ENCODE peak calls at places on chromosomes 11 and 22, in five cellular contexts. R is PC-9, O is mammary epithelial cell, F is tibial nerve, N is left ventricle myocardium inferior. B is an unnamed sample.

GRCh38 chr11:1219836-1220810 is 2.7 kb upstream of the MUC5B start:
- DNase-seq in R (peak; percentile 77), O (no peak), F (no peak), N (no peak), B (peak; percentile 7)

GRCh38 chr22:41661088-41661487 is 27.6 kb downstream of the SNU13 start:
- DNase-seq in R (no peak), O (no peak), F (no peak), N (no peak), B (no peak)

GRCh38 chr11:78564037-78564888 is 10.4 kb downstream of the NARS2 start:
- DNase-seq in R (peak; percentile 66), O (peak; percentile 42), F (peak; percentile 91), N (no peak), B (peak; percentile 57)

GRCh38 chr11:134958870-134959269 is 546.8 kb upstream of the B3GAT1 start:
- DNase-seq in R (no peak), O (no peak), F (no peak), N (no peak), B (no peak)

GRCh38 chr11:111462329-111462728 is 49.9 kb downstream of the BTG4 start:
- DNase-seq in R (no peak), O (no peak), F (no peak), N (no peak), B (no peak)

GRCh38 chr22:50674127-50674493 is 1.5 kb downstream of the SHANK3 start:
- DNase-seq in R (no peak), O (no peak), F (no peak), N (no peak), B (no peak)

GRCh38 chr11:77593883-77594282 is 4.1 kb downstream of the AQP11 start:
- DNase-seq in R (no peak), O (no peak), F (no peak), N (no peak), B (no peak)

GRCh38 chr22:36510966-36511881 is 4.4 kb upstream of the FOXRED2 start:
- DNase-seq in R (no peak), O (peak; percentile 21), F (peak; percentile 52), N (no peak), B (no peak)

GRCh38 chr22:41775338-41775737 is 25.1 kb upstream of the CCDC134 start:
- DNase-seq in R (no peak), O (no peak), F (no peak), N (no peak), B (no peak)

GRCh38 chr11:3123316-3123715 is 41.8 kb downstream of the OSBPL5 start:
- DNase-seq in R (no peak), O (no peak), F (peak; percentile 88), N (peak; percentile 88), B (peak; percentile 73)

GRCh38 chr11:36431429-36432092 is 78.5 kb downstream of the TRAF6 start:
- DNase-seq in R (peak; percentile 82), O (peak; percentile 93), F (no peak), N (peak; percentile 52), B (peak; percentile 39)

GRCh38 chr11:73308963-73309960 is 1.2 kb downstream of the ARHGEF17 start:
- DNase-seq in R (peak; percentile 92), O (peak; percentile 95), F (peak; percentile 82), N (peak; percentile 92), B (peak; percentile 92)

GRCh38 chr11:125320347-125321122 is 156.0 kb downstream of the PKNOX2 start:
- DNase-seq in R (no peak), O (no peak), F (no peak), N (no peak), B (no peak)

GRCh38 chr11:3623126-3623525 is 18.7 kb downstream of the ART5 start:
- DNase-seq in R (no peak), O (no peak), F (no peak), N (no peak), B (no peak)

GRCh38 chr11:71404209-71404608 is 44.0 kb downstream of the DHCR7 start:
- DNase-seq in R (no peak), O (no peak), F (no peak), N (no peak), B (no peak)

GRCh38 chr11:70755410-70756158 is 357.3 kb downstream of the CTTN start:
- DNase-seq in R (peak; percentile 60), O (peak; percentile 54), F (peak; percentile 59), N (peak; percentile 73), B (peak; percentile 73)

GRCh38 chr11:66728760-66729385 is at the start of gene SPTBN2:
- DNase-seq in R (no peak), O (no peak), F (no peak), N (no peak), B (no peak)

GRCh38 chr22:20530368-20531153 is 23.2 kb downstream of the MED15 start:
- DNase-seq in R (peak; percentile 82), O (peak; percentile 90), F (no peak), N (no peak), B (no peak)

GRCh38 chr11:117316197-117316961 is at the start of gene BACE1:
- DNase-seq in R (peak; percentile 55), O (peak; percentile 77), F (peak; percentile 66), N (peak; percentile 84), B (peak; percentile 83)

GRCh38 chr22:20750461-20751184 is 23.3 kb upstream of the SERPIND1 start:
- DNase-seq in R (no peak), O (peak; percentile 82), F (peak; percentile 72), N (peak; percentile 47), B (peak; percentile 56)

GRCh38 chr22:20569059-20570058 is 61.9 kb downstream of the MED15 start:
- DNase-seq in R (peak; percentile 96), O (peak; percentile 93), F (peak; percentile 72), N (peak; percentile 61), B (peak; percentile 44)

GRCh38 chr11:42709216-42709615 is 602.6 kb upstream of the API5 start:
- DNase-seq in R (peak; percentile 5), O (no peak), F (no peak), N (no peak), B (no peak)

GRCh38 chr11:134273317-134273712 is 2.9 kb upstream of the GLB1L3 start:
- DNase-seq in R (no peak), O (no peak), F (no peak), N (no peak), B (no peak)

GRCh38 chr11:57668467-57668890 is 565 bp downstream of the ZDHHC5 start:
- DNase-seq in R (no peak), O (no peak), F (no peak), N (no peak), B (no peak)

GRCh38 chr11:92386577-92386976 is 162.0 kb downstream of the FAT3 start:
- DNase-seq in R (no peak), O (no peak), F (no peak), N (no peak), B (no peak)

DNA sequence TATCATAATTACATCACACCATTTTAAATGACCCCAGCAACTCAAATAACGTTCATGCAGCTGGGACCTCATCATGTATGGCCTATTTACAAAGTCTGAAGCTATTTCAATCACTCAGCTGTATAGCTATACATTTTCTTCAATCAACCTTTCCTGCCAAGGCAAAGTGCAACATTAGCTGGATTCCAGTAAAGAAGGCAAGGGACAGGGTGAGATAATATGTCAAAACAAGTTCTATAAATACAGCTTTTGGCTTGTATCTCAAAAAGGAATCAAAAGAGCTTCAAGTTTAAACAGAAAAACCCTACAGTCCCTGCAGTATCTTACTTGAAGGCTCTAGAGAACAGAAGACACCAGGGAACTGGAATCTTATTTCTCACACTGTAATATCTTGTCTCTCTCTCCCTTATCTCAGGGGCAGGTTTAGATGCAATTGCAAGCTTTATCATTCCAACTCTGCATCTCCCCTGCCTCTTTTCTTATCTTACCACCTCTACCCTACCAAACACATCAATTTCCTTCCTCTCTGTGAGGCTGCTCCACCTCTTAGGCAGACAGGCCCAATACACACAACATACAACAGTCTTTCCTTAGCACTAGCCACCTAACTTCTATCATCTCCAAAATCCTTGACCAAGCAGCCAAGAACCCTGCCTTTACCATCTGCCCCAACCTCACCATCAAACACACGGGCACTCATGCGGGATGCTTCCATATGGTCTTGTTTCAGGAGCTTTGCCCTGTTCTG is 34.5 kb downstream of the CELF1 start:
- DNase-seq in R (no peak), O (no peak), F (no peak), N (no peak), B (no peak)
- H3K4me1 ChIP-seq in R (peaks cover 26% of the 10 kb centered on the region), O (peaks cover 16% of the 10 kb centered on the region), F (peaks cover 77% of the 10 kb centered on the region), N (peaks cover 100% of the 10 kb centered on the region), B (peaks cover 73% of the 10 kb centered on the region)

GRCh38 chr11:114395776-114396175 is 4.5 kb downstream of the C11orf71 start:
- DNase-seq in R (no peak), O (peak; percentile 25), F (no peak), N (no peak), B (no peak)
- TF ChIP-seq CTCF in R (no peak), O (peak; percentile 63), F (no peak), N (peak; percentile 35), B (peak; percentile 33)

DNA sequence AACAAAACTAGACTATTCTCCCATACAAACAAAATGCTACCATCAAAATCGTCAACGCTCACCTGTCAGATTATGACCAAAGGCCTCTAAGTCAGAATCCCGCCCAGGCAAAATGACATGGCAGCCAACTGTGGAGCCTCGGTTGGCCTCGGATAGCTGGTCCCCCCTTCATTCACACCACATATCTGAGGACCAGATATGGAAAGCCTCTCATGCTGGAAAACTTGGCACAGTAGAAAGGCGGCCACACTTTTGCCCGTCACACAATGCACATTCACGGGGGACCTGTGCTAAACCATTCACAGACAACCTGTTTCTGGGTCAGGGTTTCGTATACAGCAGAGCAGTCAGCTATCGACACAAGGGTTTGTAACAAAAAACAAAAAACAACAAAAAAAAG is 11.2 kb downstream of the MAPK1 start:
- DNase-seq in R (no peak), O (no peak), F (no peak), N (no peak), B (no peak)
- H3K4me1 ChIP-seq in R (no peaks in the 10 kb centered on the region), O (peaks cover 5% of the 10 kb centered on the region), F (peaks cover 33% of the 10 kb centered on the region), N (peaks cover 85% of the 10 kb centered on the region), B (peaks cover 80% of the 10 kb centered on the region)

DNA sequence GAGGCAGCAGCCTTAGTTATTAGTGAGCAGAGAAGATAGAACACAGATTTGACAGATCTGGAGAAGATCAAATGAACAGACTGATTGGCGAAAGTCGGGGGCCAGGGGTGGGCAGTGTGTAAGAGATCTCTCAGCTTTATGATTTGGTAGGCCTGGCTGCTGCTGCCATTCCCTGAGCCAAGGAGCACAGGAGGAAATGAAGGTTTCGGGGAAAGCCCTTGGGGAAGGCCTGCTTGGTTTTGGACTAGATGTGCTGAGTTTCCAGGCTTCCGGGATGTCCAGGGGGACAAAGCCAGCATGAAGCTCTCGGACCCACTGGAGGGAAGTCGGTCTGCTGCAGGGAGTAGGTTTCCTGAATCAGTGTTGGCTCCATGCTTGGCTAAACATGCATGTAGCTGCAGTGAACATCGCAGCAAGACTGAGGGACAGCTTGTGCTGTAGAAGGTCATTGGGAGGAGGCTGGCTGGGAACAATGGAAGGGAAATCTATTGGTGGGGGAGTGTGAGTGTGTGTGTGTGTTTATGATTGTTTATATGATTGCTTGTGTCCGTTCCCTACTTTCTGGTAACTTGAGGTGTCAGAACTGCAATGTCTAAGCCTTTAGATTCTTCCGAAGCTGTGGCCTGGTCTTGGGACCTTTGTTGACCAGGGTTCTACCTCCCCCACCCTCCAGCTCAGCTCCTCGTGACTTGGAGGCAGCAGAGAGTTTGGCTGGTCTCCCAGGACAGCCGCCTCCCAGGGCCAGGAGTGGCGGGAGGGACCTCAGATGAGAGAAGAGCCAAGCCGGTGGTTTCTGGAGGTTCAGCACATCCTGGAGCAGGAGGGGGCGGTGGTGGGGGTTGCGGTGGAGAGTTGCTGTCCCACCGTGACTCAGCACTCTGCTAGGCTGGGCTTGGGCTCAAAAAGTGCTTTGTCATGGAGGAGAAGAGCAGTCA is 4.0 kb upstream of the FTH1 start:
- DNase-seq in R (peak; percentile 92), O (peak; percentile 97), F (peak; percentile 98), N (peak; percentile 98), B (peak; percentile 97)
- TF ChIP-seq CTCF in R (no peak), O (peak; percentile 9), F (no peak), N (no peak), B (no peak)

DNA sequence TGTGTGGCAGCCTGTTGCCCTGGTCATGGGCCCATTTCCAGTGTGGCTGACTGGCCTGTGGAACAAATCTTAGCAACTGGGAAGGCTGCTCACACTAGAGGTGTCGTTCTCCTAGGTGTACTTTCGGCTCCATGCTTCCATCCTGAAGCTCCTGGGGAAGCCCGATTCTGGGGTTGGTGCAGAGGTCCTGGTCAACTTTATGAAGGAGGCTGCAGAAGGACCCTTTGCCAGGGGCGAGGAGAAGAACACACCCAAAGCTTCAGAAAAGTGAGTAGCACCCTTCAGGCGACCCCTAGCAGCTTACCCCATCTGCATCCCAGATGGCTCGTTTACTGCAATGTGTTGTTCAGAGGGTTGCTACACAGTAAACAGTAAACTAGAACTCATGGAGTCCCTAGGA is 84.7 kb downstream of the CABIN1 start:
- DNase-seq in R (no peak), O (no peak), F (no peak), N (no peak), B (no peak)
- H3K4me1 ChIP-seq in R (no peaks in the 10 kb centered on the region), O (no peaks in the 10 kb centered on the region), F (no peaks in the 10 kb centered on the region), N (peaks cover 34% of the 10 kb centered on the region), B (peaks cover 6% of the 10 kb centered on the region)